ENCODE peak calls at places on chromosomes 6 and 20, in ten cellular contexts. B is spleen; Z is body of pancreas; T is nephron progenitor cell; V is HCT116; G is B cell; Q is HL-60; L is brain microvascular endothelial cell; C is CD4-positive, alpha-beta T cell; E is left lung. N is an unnamed sample.

GRCh38 chr6:32664827-32665362 is 1.6 kb downstream of the HLA-DQB1 start:
- DNase-seq in B (no peak), Z (peak), T (peak), V (no peak), G (peak), Q (no peak), L (no peak), C (peak), E (no peak), N (peak)

GRCh38 chr6:52310932-52311331 is 26.4 kb upstream of the MCM3 start:
- DNase-seq in B (no peak), Z (no peak), T (no peak), V (no peak), G (no peak), Q (peak), L (no peak), C (no peak), E (no peak), N (no peak)

GRCh38 chr20:38202982-38203293 is 37.9 kb upstream of the TGM2 start:
- DNase-seq in B (peak), Z (no peak), T (no peak), V (no peak), G (no peak), Q (no peak), L (no peak), C (no peak), E (peak), N (no peak)

GRCh38 chr20:38167851-38168760 is 3.0 kb upstream of the TGM2 start:
- DNase-seq in B (peak), Z (peak), T (no peak), V (no peak), G (no peak), Q (peak), L (peak), C (no peak), E (peak), N (no peak)

GRCh38 chr20:26295006-26295405 is 598.4 kb upstream of the ZNF337 start:
- DNase-seq in B (no peak), Z (no peak), T (no peak), V (no peak), G (no peak), Q (no peak), L (no peak), C (no peak), E (no peak), N (no peak)

GRCh38 chr20:610130-611046 is at the start of gene TCF15:
- DNase-seq in B (no peak), Z (peak), T (peak), V (no peak), G (peak), Q (no peak), L (peak), C (no peak), E (no peak), N (no peak)

GRCh38 chr6:111764238-111765182 is 108.7 kb downstream of the FYN start:
- DNase-seq in B (peak), Z (no peak), T (peak), V (no peak), G (peak), Q (no peak), L (peak), C (peak), E (no peak), N (peak)

GRCh38 chr6:34341481-34341971 is 50.9 kb downstream of the NUDT3 start:
- DNase-seq in B (no peak), Z (peak), T (no peak), V (no peak), G (no peak), Q (no peak), L (no peak), C (no peak), E (no peak), N (no peak)

GRCh38 chr6:85961746-85962145 is 319.1 kb upstream of the SYNCRIP start:
- DNase-seq in B (no peak), Z (no peak), T (no peak), V (no peak), G (no peak), Q (no peak), L (no peak), C (no peak), E (no peak), N (no peak)

GRCh38 chr6:33923857-33924514 is 120.2 kb upstream of the MLN start:
- DNase-seq in B (no peak), Z (peak), T (no peak), V (no peak), G (no peak), Q (no peak), L (no peak), C (peak), E (no peak), N (no peak)

GRCh38 chr20:38649275-38649891 is 47.8 kb downstream of the ARHGAP40 start:
- DNase-seq in B (no peak), Z (peak), T (peak), V (no peak), G (no peak), Q (peak), L (peak), C (no peak), E (no peak), N (no peak)

GRCh38 chr6:155142163-155142901 is 121.5 kb upstream of the CLDN20 start:
- DNase-seq in B (no peak), Z (no peak), T (no peak), V (no peak), G (no peak), Q (no peak), L (no peak), C (no peak), E (no peak), N (no peak)

GRCh38 chr20:63056236-63057132 is 49.7 kb upstream of the BHLHE23 start:
- DNase-seq in B (peak), Z (peak), T (peak), V (no peak), G (peak), Q (peak), L (no peak), C (no peak), E (peak), N (peak)

GRCh38 chr20:57654998-57655811 is 35.0 kb upstream of the ZBP1 start:
- DNase-seq in B (peak), Z (no peak), T (no peak), V (no peak), G (no peak), Q (no peak), L (no peak), C (no peak), E (peak), N (no peak)

GRCh38 chr6:125818225-125818657 is 27.5 kb downstream of the NCOA7 start:
- DNase-seq in B (no peak), Z (no peak), T (no peak), V (no peak), G (no peak), Q (no peak), L (no peak), C (no peak), E (no peak), N (no peak)

GRCh38 chr20:61120595-61121515 is 131.2 kb upstream of the CDH4 start:
- DNase-seq in B (no peak), Z (peak), T (peak), V (no peak), G (peak), Q (peak), L (peak), C (peak), E (no peak), N (no peak)

GRCh38 chr6:108544586-108544985 is 16.1 kb upstream of the FOXO3 start:
- DNase-seq in B (no peak), Z (no peak), T (no peak), V (no peak), G (no peak), Q (no peak), L (no peak), C (no peak), E (no peak), N (no peak)

GRCh38 chr20:15673206-15673605 is 900.0 kb downstream of the KIF16B start:
- DNase-seq in B (no peak), Z (no peak), T (no peak), V (no peak), G (no peak), Q (no peak), L (peak), C (no peak), E (no peak), N (no peak)

GRCh38 chr20:58986968-58987517 is 6.0 kb downstream of the NELFCD start:
- DNase-seq in B (peak), Z (no peak), T (no peak), V (no peak), G (no peak), Q (no peak), L (no peak), C (no peak), E (no peak), N (no peak)

DNA sequence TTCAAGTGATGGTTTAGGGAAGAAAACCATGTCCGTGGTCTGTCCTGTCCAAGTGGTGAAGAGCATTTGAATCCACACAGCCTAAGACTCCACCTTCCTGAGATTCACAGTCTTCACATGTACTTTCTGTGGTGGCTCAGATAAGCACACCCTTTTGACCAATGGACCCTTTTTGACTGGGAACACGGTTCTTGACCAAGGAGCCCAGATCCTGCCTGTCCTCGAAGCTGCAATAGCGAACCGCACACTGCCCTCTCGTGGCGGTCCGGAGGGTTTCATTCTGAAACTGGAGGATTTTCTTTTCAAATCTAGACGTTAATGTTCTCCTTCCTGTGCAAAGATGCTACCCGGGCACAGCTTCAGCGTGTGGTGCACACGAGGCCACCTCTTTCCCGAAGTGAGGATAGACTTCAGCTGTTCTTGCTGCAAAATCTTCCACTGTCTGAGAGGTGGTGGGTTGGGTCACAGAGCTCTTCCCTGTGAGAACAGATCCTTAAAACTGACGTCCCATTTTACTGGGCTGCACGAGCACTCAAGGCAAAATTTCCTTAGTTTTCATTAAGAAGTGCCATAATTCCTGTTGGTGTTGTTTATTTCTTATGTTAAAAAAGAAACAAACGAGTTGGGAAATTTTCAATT is 90.5 kb downstream of the SYNJ2 start:
- DNase-seq in B (peak), Z (peak), T (peak), V (no peak), G (peak), Q (peak), L (peak), C (peak), E (peak), N (peak)
- TF ChIP-seq CTCF in B (peak), Z (peak), T (peak), V (peak), G (peak), Q (peak), L (peak), C (peak), E (peak), N (peak)

DNA sequence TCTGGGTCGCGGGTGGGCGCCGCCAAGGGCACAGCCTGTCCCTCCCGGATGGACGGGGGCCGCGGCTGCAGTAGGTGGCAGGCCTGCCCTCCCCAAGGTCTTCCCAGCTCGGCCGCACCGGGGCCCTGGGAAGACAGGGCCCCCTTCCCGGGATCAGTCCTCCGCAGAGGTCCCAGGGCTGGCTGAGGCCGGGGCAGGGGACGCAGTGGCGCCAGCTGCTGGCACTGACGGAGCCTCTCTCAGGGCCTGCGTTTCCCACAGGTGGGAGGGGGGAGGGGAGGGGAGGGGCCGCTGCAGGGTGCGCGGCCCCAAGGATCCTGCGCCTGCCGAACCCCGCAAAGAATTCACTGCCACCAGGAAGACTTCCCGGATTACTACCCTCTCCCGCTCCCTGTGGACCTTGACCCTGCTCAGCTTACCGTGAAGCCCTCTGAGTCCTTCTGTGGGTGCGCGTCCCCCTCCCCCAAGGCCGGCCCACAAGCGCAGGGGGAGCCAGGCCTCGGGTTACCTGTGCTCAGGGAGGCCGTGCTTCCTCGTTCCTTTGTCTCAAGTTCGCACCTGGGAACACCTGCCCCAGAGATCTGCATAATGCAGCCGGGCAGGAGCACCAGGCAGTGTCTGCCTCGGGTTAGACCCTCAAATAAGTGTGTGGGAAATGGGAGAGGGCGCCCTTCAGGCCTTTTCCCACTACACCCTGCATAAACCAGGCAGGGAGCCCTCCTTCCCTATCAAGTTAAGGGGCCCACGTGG is 5.1 kb downstream of the LZTS3 start:
- DNase-seq in B (peak), Z (peak), T (peak), V (no peak), G (peak), Q (no peak), L (no peak), C (no peak), E (no peak), N (no peak)
- TF ChIP-seq CTCF in B (no peak), Z (peak), T (no peak), V (no peak), G (no peak), Q (no peak), L (no peak), C (no peak), E (no peak), N (no peak)

GRCh38 chr20:14193885-14194284 is 143.5 kb downstream of the FLRT3 start:
- DNase-seq in B (no peak), Z (no peak), T (no peak), V (no peak), G (no peak), Q (no peak), L (no peak), C (no peak), E (no peak), N (no peak)
- TF ChIP-seq CTCF in B (no peak), Z (no peak), T (no peak), V (peak), G (no peak), Q (no peak), L (peak), C (no peak), E (no peak), N (no peak)

DNA sequence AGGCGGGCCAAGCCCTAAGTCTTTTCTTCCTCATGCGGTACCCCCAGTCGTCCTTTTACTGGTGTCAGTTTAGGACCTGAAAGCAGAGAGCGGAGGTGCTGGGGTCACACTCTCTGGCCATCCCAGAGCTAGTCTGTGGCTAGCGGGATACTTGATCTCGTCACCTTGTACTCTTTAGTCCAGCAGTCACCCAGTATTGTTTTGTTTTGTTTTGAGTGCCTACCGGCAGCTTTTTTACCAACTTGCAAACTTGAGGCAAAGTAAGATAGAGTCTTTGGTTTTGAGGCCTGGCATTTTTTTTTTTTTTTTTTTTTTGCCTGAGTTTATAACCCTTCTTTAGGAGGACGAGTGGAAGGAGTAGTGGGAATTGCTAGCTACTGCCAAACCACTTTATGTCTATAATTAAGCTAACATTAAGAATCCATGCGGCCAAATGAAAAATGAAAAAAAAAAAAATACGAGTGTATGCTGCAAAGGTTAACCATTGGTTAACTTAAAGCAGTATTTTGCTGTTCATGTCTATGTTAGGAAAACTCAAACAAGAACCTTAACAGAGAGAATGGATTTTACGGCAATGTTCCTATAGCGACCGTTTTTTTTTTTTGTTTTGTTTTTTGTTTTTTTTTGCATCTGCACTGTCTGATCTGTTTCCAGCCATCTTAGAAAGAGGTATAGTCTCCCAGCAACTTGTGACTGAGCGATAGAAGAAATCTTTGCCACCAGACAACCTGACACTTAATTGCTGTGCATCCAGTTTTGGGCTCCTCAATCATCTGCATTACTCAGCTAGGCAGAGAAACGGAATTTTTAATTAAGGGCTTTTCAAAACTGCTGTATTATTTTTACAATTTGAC is 56.8 kb downstream of the FAM217A start:
- DNase-seq in B (no peak), Z (no peak), T (no peak), V (no peak), G (peak), Q (no peak), L (no peak), C (no peak), E (no peak), N (no peak)
- TF ChIP-seq CTCF in B (no peak), Z (no peak), T (no peak), V (no peak), G (no peak), Q (no peak), L (no peak), C (no peak), E (no peak), N (no peak)

GRCh38 chr6:36546958-36547645 is at the start of gene STK38:
- DNase-seq in B (peak), Z (peak), T (peak), V (peak), G (peak), Q (peak), L (peak), C (peak), E (peak), N (peak)
- TF ChIP-seq CTCF in B (peak), Z (no peak), T (no peak), V (no peak), G (no peak), Q (no peak), L (peak), C (no peak), E (no peak), N (no peak)

GRCh38 chr6:132830236-132830799 is 15.9 kb downstream of the RPS12 start:
- DNase-seq in B (no peak), Z (no peak), T (no peak), V (no peak), G (no peak), Q (no peak), L (no peak), C (no peak), E (no peak), N (no peak)
- TF ChIP-seq CTCF in B (peak), Z (peak), T (peak), V (peak), G (no peak), Q (no peak), L (peak), C (no peak), E (no peak), N (no peak)

DNA sequence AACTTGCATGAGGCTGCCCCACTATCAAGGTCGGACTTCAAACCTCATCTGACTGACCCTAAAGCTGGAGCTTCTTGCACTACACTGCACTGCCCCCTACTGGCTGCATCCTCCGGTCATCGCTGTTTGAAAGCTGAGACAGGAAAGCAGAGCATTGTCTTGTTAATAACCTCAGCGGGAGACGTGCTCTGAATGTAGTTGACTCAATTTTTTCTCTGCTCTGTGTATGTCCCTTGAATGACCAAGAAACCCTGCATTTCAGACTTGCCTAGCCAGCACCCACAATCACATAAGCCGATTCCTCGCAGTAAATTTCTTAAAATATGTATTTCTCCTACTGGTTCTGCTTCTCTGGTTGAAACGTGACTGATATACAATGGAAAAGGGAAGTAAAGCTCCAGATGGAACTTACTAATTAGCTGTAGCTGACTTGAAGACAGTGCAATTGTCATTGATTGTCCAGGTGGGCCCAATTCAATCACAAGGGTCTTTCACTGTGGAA is 27.8 kb downstream of the TCF21 start:
- DNase-seq in B (peak), Z (peak), T (peak), V (peak), G (peak), Q (peak), L (peak), C (peak), E (peak), N (peak)
- TF ChIP-seq CTCF in B (peak), Z (peak), T (peak), V (peak), G (peak), Q (peak), L (peak), C (peak), E (peak), N (peak)

N was measured in natural killer cell.